ENCODE peak calls at places on chromosomes 2 and 18, in nine cellular contexts. W is HFFc6; A is cardiac muscle cell; G is CD4-positive, alpha-beta memory T cell; L is glutamatergic neuron; V is iris pigment epithelial cell; Q is kidney tubule cell; I is activated CD8-positive, alpha-beta memory T cell treated with anti-CD3 and anti-CD28 coated beads for 24 hours; C is Daoy. O is an unnamed sample.

GRCh38 chr2:240856151-240856980 is 12.3 kb upstream of the AGXT start:
- DNase-seq in W (no peak), A (no peak), G (no peak), L (no peak), V (no peak), Q (no peak), I (no peak), C (peak; percentile 50), O (no peak)

GRCh38 chr18:10927980-10928605 is 221.3 kb downstream of the PIEZO2 start:
- DNase-seq in W (no peak), A (peak; percentile 57), G (no peak), L (no peak), V (peak; percentile 46), Q (no peak), I (no peak), C (peak; percentile 19), O (no peak)

GRCh38 chr2:176484838-176485237 is 215.6 kb downstream of the MTX2 start:
- DNase-seq in W (peak; percentile 26), A (peak; percentile 55), G (no peak), L (no peak), V (no peak), Q (no peak), I (no peak), C (no peak), O (no peak)

GRCh38 chr2:216519154-216519762 is 20.6 kb downstream of the RPL37A start:
- DNase-seq in W (peak; percentile 70), A (peak; percentile 89), G (peak; percentile 20), L (peak; percentile 49), V (peak; percentile 87), Q (peak; percentile 81), I (peak; percentile 59), C (peak; percentile 66), O (peak; percentile 60)

GRCh38 chr2:61834893-61835292 is 19.0 kb downstream of the FAM161A start:
- DNase-seq in W (peak; percentile 18), A (no peak), G (no peak), L (no peak), V (peak; percentile 34), Q (no peak), I (no peak), C (no peak), O (no peak)

GRCh38 chr2:128363991-128364390 is 45.3 kb upstream of the HS6ST1 start:
- DNase-seq in W (no peak), A (peak; percentile 47), G (no peak), L (no peak), V (no peak), Q (no peak), I (no peak), C (no peak), O (no peak)

GRCh38 chr2:137886432-137886831 is 77.8 kb upstream of the HNMT start:
- DNase-seq in W (no peak), A (peak; percentile 9), G (no peak), L (no peak), V (no peak), Q (peak; percentile 26), I (no peak), C (no peak), O (no peak)

GRCh38 chr2:231810905-231811304 is 24.7 kb downstream of the COPS7B start:
- DNase-seq in W (peak; percentile 71), A (peak; percentile 78), G (no peak), L (no peak), V (peak; percentile 82), Q (peak; percentile 84), I (no peak), C (peak; percentile 48), O (no peak)

GRCh38 chr2:65017335-65017734 is 28.1 kb downstream of the SLC1A4 start:
- DNase-seq in W (no peak), A (no peak), G (no peak), L (no peak), V (no peak), Q (no peak), I (no peak), C (no peak), O (no peak)

GRCh38 chr2:174914894-174915760 is 90.1 kb downstream of the CHN1 start:
- DNase-seq in W (no peak), A (peak; percentile 70), G (no peak), L (no peak), V (no peak), Q (no peak), I (no peak), C (no peak), O (no peak)

GRCh38 chr2:2302359-2302758 is 28.7 kb downstream of the MYT1L start:
- DNase-seq in W (no peak), A (no peak), G (no peak), L (no peak), V (no peak), Q (no peak), I (no peak), C (no peak), O (peak; percentile 1)

GRCh38 chr2:54859997-54860701 is 136.7 kb downstream of the EML6 start:
- DNase-seq in W (peak; percentile 91), A (peak; percentile 64), G (no peak), L (no peak), V (peak; percentile 90), Q (peak; percentile 95), I (no peak), C (peak; percentile 91), O (no peak)

GRCh38 chr18:9404565-9405060 is 70.0 kb downstream of the TWSG1 start:
- DNase-seq in W (no peak), A (peak; percentile 62), G (no peak), L (no peak), V (peak; percentile 51), Q (no peak), I (peak; percentile 60), C (peak; percentile 80), O (no peak)

GRCh38 chr18:52352920-52353319 is 12.9 kb downstream of the DCC start:
- DNase-seq in W (no peak), A (no peak), G (no peak), L (no peak), V (no peak), Q (no peak), I (no peak), C (no peak), O (no peak)

GRCh38 chr2:85760872-85761271 is 7.1 kb downstream of the ATOH8 start:
- DNase-seq in W (no peak), A (no peak), G (no peak), L (no peak), V (no peak), Q (no peak), I (no peak), C (no peak), O (no peak)

GRCh38 chr18:9902832-9903231 is 11.0 kb upstream of the VAPA start:
- DNase-seq in W (no peak), A (peak; percentile 82), G (no peak), L (no peak), V (no peak), Q (no peak), I (no peak), C (no peak), O (no peak)

GRCh38 chr2:98907966-98908905 is 27.8 kb downstream of the CRACDL start:
- DNase-seq in W (no peak), A (no peak), G (no peak), L (no peak), V (no peak), Q (no peak), I (peak; percentile 41), C (no peak), O (no peak)

GRCh38 chr2:145984541-145984940 is 1464.6 kb upstream of the ZEB2 start:
- DNase-seq in W (no peak), A (peak; percentile 85), G (no peak), L (no peak), V (peak; percentile 92), Q (peak; percentile 56), I (no peak), C (peak; percentile 1), O (no peak)

GRCh38 chr18:49933530-49933929 is 120.2 kb upstream of the ACAA2 start:
- DNase-seq in W (peak; percentile 27), A (peak; percentile 67), G (no peak), L (no peak), V (peak; percentile 24), Q (peak; percentile 58), I (no peak), C (peak; percentile 36), O (no peak)

GRCh38 chr2:213848631-213849030 is 562.2 kb upstream of the VWC2L start:
- DNase-seq in W (no peak), A (peak; percentile 30), G (no peak), L (no peak), V (peak; percentile 71), Q (no peak), I (no peak), C (no peak), O (no peak)

GRCh38 chr2:15846626-15847025 is 93.7 kb upstream of the MYCN start:
- DNase-seq in W (no peak), A (no peak), G (no peak), L (no peak), V (no peak), Q (no peak), I (no peak), C (no peak), O (no peak)

O was measured in foreskin melanocyte.